ENCODE peak calls at places on chromosomes 2 and 18, in eight cellular contexts. One of them, this sample, is unnamed. For H3K4me1, the result is how much of the 10 kb centered on the place peaks cover.

GRCh38 chr18:41820784-41821183 is 134.2 kb upstream of the PIK3C3 start:
- DNase-seq in Peyer's patch: no peak
- DNase-seq in transverse colon: no peak
- DNase-seq in body of pancreas: no peak
- DNase-seq in A549: no peak
- DNase-seq in adrenal gland: no peak
- DNase-seq in spleen: no peak
- DNase-seq in breast epithelium: no peak
- DNase-seq in this sample: no peak

GRCh38 chr2:13260401-13260800 is 543.7 kb downstream of the TRIB2 start:
- DNase-seq in Peyer's patch: no peak
- DNase-seq in transverse colon: no peak
- DNase-seq in body of pancreas: no peak
- DNase-seq in A549: no peak
- DNase-seq in adrenal gland: no peak
- DNase-seq in spleen: no peak
- DNase-seq in breast epithelium: no peak
- DNase-seq in this sample: peak

GRCh38 chr2:75640621-75641121 is 5.9 kb upstream of the MRPL19 start:
- DNase-seq in Peyer's patch: peak
- DNase-seq in transverse colon: peak
- DNase-seq in body of pancreas: peak
- DNase-seq in A549: peak
- DNase-seq in adrenal gland: peak
- DNase-seq in spleen: peak
- DNase-seq in breast epithelium: peak
- DNase-seq in this sample: peak

GRCh38 chr2:37323770-37324535 is 680 bp downstream of the PRKD3 start:
- DNase-seq in Peyer's patch: peak
- DNase-seq in transverse colon: peak
- DNase-seq in body of pancreas: peak
- DNase-seq in A549: no peak
- DNase-seq in adrenal gland: peak
- DNase-seq in spleen: peak
- DNase-seq in breast epithelium: no peak
- DNase-seq in this sample: no peak

GRCh38 chr2:128287780-128288735 is 30.6 kb downstream of the HS6ST1 start:
- DNase-seq in Peyer's patch: no peak
- DNase-seq in transverse colon: no peak
- DNase-seq in body of pancreas: no peak
- DNase-seq in A549: no peak
- DNase-seq in adrenal gland: no peak
- DNase-seq in spleen: peak
- DNase-seq in breast epithelium: no peak
- DNase-seq in this sample: no peak

GRCh38 chr18:48986851-48987761 is 36.3 kb upstream of the SMAD7 start:
- DNase-seq in Peyer's patch: no peak
- DNase-seq in transverse colon: no peak
- DNase-seq in body of pancreas: no peak
- DNase-seq in A549: no peak
- DNase-seq in adrenal gland: no peak
- DNase-seq in spleen: peak
- DNase-seq in breast epithelium: no peak
- DNase-seq in this sample: no peak

GRCh38 chr2:101087638-101088037 is 63.5 kb downstream of the TBC1D8 start:
- DNase-seq in Peyer's patch: no peak
- DNase-seq in transverse colon: no peak
- DNase-seq in body of pancreas: no peak
- DNase-seq in A549: no peak
- DNase-seq in adrenal gland: no peak
- DNase-seq in spleen: no peak
- DNase-seq in breast epithelium: no peak
- DNase-seq in this sample: no peak

GRCh38 chr2:143684731-143685364 is 555.6 kb downstream of the ARHGAP15 start:
- DNase-seq in Peyer's patch: no peak
- DNase-seq in transverse colon: no peak
- DNase-seq in body of pancreas: no peak
- DNase-seq in A549: no peak
- DNase-seq in adrenal gland: no peak
- DNase-seq in spleen: no peak
- DNase-seq in breast epithelium: no peak
- DNase-seq in this sample: no peak

GRCh38 chr2:201608021-201608420 is 35.3 kb downstream of the TMEM237 start:
- DNase-seq in Peyer's patch: no peak
- DNase-seq in transverse colon: no peak
- DNase-seq in body of pancreas: no peak
- DNase-seq in A549: no peak
- DNase-seq in adrenal gland: no peak
- DNase-seq in spleen: no peak
- DNase-seq in breast epithelium: no peak
- DNase-seq in this sample: no peak

GRCh38 chr2:240960309-240960962 is 38.0 kb upstream of the SNED1 start:
- DNase-seq in Peyer's patch: peak
- DNase-seq in transverse colon: no peak
- DNase-seq in body of pancreas: peak
- DNase-seq in A549: no peak
- DNase-seq in adrenal gland: peak
- DNase-seq in spleen: peak
- DNase-seq in breast epithelium: peak
- DNase-seq in this sample: peak

GRCh38 chr2:55761526-55761925 is 67.9 kb upstream of the PNPT1 start:
- DNase-seq in Peyer's patch: no peak
- DNase-seq in transverse colon: no peak
- DNase-seq in body of pancreas: no peak
- DNase-seq in A549: no peak
- DNase-seq in adrenal gland: no peak
- DNase-seq in spleen: no peak
- DNase-seq in breast epithelium: no peak
- DNase-seq in this sample: no peak

GRCh38 chr18:21484851-21485636 is 115.5 kb downstream of the ESCO1 start:
- DNase-seq in Peyer's patch: no peak
- DNase-seq in transverse colon: no peak
- DNase-seq in body of pancreas: no peak
- DNase-seq in A549: no peak
- DNase-seq in adrenal gland: no peak
- DNase-seq in spleen: no peak
- DNase-seq in breast epithelium: no peak
- DNase-seq in this sample: no peak

GRCh38 chr2:71736986-71737385 is 283.6 kb downstream of the DYSF start:
- DNase-seq in Peyer's patch: no peak
- DNase-seq in transverse colon: no peak
- DNase-seq in body of pancreas: no peak
- DNase-seq in A549: no peak
- DNase-seq in adrenal gland: no peak
- DNase-seq in spleen: no peak
- DNase-seq in breast epithelium: no peak
- DNase-seq in this sample: no peak

GRCh38 chr2:24892928-24893327 is 27.1 kb downstream of the ADCY3 start:
- DNase-seq in Peyer's patch: no peak
- DNase-seq in transverse colon: no peak
- DNase-seq in body of pancreas: no peak
- DNase-seq in A549: no peak
- DNase-seq in adrenal gland: no peak
- DNase-seq in spleen: no peak
- DNase-seq in breast epithelium: no peak
- DNase-seq in this sample: no peak

GRCh38 chr2:135916232-135916631 is 40.0 kb upstream of the MCM6 start:
- DNase-seq in Peyer's patch: no peak
- DNase-seq in transverse colon: no peak
- DNase-seq in body of pancreas: no peak
- DNase-seq in A549: peak
- DNase-seq in adrenal gland: no peak
- DNase-seq in spleen: no peak
- DNase-seq in breast epithelium: no peak
- DNase-seq in this sample: no peak

GRCh38 chr2:182452456-182452990 is 25.7 kb upstream of the PDE1A start:
- DNase-seq in Peyer's patch: no peak
- DNase-seq in transverse colon: no peak
- DNase-seq in body of pancreas: no peak
- DNase-seq in A549: no peak
- DNase-seq in adrenal gland: no peak
- DNase-seq in spleen: no peak
- DNase-seq in breast epithelium: no peak
- DNase-seq in this sample: no peak

GRCh38 chr2:122055541-122055940 is 300.1 kb downstream of the TSN start:
- DNase-seq in Peyer's patch: no peak
- DNase-seq in transverse colon: no peak
- DNase-seq in body of pancreas: no peak
- DNase-seq in A549: no peak
- DNase-seq in adrenal gland: no peak
- DNase-seq in spleen: no peak
- DNase-seq in breast epithelium: no peak
- DNase-seq in this sample: no peak

DNA sequence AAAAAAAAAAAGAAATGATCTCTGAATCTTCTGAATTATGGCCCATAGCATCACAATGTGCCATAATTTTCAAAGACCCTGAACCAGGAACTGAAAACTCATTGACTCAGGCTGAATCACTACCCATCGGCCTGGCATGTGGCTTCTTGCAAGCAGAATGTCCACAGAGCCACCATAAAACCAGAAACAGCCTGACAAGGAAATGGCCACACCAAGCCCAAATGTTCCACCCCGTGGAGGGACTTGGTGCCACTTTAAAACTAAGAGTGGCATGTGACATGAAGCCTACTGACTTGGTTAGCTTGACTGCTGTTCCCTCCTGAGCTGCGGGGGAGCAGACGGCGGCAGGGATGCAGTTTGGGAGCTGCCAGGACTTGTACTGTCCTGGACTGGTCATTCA is 71.2 kb upstream of the RBM44 start:
- DNase-seq in Peyer's patch: peak
- DNase-seq in transverse colon: peak
- DNase-seq in body of pancreas: no peak
- DNase-seq in A549: no peak
- DNase-seq in adrenal gland: no peak
- DNase-seq in spleen: no peak
- DNase-seq in breast epithelium: no peak
- DNase-seq in this sample: no peak
- H3K4me1 ChIP-seq in Peyer's patch: under half
- H3K4me1 ChIP-seq in transverse colon: under half
- H3K4me1 ChIP-seq in body of pancreas: under half
- H3K4me1 ChIP-seq in A549: half or more
- H3K4me1 ChIP-seq in adrenal gland: under half
- H3K4me1 ChIP-seq in spleen: half or more
- H3K4me1 ChIP-seq in breast epithelium: under half
- H3K4me1 ChIP-seq in this sample: under half

DNA sequence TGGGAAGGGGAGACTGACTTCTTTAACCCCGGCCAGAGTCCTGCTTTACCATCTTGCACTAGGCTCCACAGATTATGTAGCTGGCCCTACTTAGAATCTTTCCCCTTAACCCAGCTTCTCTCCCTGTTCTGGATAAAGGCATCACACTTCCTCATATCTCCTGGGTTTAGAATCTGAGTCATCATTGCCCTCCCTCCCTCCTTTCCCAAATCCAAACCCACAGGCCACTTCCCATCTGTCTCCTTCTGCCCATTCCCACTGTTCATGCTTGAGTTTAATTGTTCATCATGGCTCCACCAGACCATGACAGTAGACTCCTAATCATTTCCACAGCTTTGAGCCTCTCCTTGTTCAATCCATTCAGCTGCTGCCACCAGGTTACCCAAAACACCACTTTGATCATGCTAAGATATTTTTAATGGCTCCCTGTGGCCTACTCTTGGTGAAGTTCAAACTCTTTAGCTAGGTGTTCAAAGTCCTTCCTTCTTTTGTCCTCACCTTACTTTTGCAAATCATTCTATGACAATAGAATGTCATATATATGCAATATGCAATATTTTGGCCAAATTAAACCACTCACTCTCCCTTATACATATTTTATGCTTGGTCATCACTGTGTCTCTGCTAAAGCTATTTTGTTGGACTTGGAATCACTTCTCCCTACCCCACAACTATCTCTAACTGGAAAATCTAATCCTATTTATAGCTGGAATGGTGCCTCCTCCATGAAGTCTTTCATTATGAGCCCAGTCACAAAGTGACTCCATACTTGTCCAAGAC is 5.5 kb downstream of the PDE11A start:
- DNase-seq in Peyer's patch: no peak
- DNase-seq in transverse colon: no peak
- DNase-seq in body of pancreas: no peak
- DNase-seq in A549: no peak
- DNase-seq in adrenal gland: no peak
- DNase-seq in spleen: no peak
- DNase-seq in breast epithelium: no peak
- DNase-seq in this sample: no peak
- H3K27ac ChIP-seq in Peyer's patch: no peak
- H3K27ac ChIP-seq in transverse colon: no peak
- H3K27ac ChIP-seq in body of pancreas: no peak
- H3K27ac ChIP-seq in A549: peak
- H3K27ac ChIP-seq in adrenal gland: no peak
- H3K27ac ChIP-seq in spleen: no peak
- H3K27ac ChIP-seq in breast epithelium: no peak
- H3K27ac ChIP-seq in this sample: no peak

GRCh38 chr2:239378021-239378917 is 22.6 kb downstream of the HDAC4 start:
- DNase-seq in Peyer's patch: peak
- DNase-seq in transverse colon: no peak
- DNase-seq in body of pancreas: peak
- DNase-seq in A549: no peak
- DNase-seq in adrenal gland: no peak
- DNase-seq in spleen: peak
- DNase-seq in breast epithelium: peak
- DNase-seq in this sample: no peak
- TF ChIP-seq POLR2A in Peyer's patch: no peak
- TF ChIP-seq POLR2A in transverse colon: no peak
- TF ChIP-seq POLR2A in body of pancreas: no peak
- TF ChIP-seq POLR2A in A549: no peak
- TF ChIP-seq POLR2A in adrenal gland: no peak
- TF ChIP-seq POLR2A in spleen: no peak
- TF ChIP-seq POLR2A in breast epithelium: no peak
- TF ChIP-seq POLR2A in this sample: no peak

DNA sequence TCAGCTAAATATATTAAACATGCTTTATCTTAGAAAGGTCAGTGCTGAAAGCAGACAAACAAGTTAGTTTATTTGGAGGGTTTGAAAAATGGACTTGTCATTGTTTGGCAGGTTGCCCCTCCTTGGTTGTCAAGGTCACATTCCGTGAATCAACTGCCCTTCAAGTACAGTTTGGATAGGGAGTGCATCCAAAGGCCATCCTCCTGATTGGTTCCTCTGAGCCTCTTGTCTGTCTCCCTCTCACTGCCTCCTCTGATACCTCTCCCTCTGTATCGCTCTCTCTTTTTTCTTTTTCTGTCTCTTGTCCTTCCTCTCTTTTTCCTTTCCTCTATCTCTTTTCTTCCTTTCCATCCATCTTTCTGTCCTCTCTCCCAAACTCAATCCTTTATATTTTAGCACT is 5.4 kb downstream of the ITGAV start:
- DNase-seq in Peyer's patch: no peak
- DNase-seq in transverse colon: no peak
- DNase-seq in body of pancreas: peak
- DNase-seq in A549: no peak
- DNase-seq in adrenal gland: peak
- DNase-seq in spleen: no peak
- DNase-seq in breast epithelium: no peak
- DNase-seq in this sample: no peak
- H3K4me1 ChIP-seq in Peyer's patch: under half
- H3K4me1 ChIP-seq in transverse colon: under half
- H3K4me1 ChIP-seq in body of pancreas: half or more
- H3K4me1 ChIP-seq in A549: half or more
- H3K4me1 ChIP-seq in adrenal gland: under half
- H3K4me1 ChIP-seq in spleen: under half
- H3K4me1 ChIP-seq in breast epithelium: under half
- H3K4me1 ChIP-seq in this sample: under half

This sample was measured in H1.